ENCODE peak calls at places on chromosome 22, in nine cellular contexts. One of them, this sample, is unnamed.

GRCh38 chr22:47605441-47605840 is 843.0 kb downstream of the TBC1D22A start:
- DNase-seq in HCT116: no peak
- DNase-seq in fibroblast of mammary gland: no peak
- DNase-seq in AG10803: no peak
- DNase-seq in mucosa of descending colon: no peak
- DNase-seq in lower lobe of right lung: no peak
- DNase-seq in Panc1: no peak
- DNase-seq in ovary: no peak
- DNase-seq in retinal pigment epithelial cell: no peak
- DNase-seq in this sample: no peak

GRCh38 chr22:23984430-23984829 is 4.5 kb downstream of the GSTT2 start:
- DNase-seq in Panc1: no peak
- DNase-seq in ovary: peak
- DNase-seq in lower lobe of right lung: no peak
- DNase-seq in retinal pigment epithelial cell: no peak
- DNase-seq in HCT116: peak
- DNase-seq in mucosa of descending colon: peak
- DNase-seq in fibroblast of mammary gland: peak
- DNase-seq in AG10803: no peak
- DNase-seq in this sample: peak

GRCh38 chr22:27198518-27199035 is 541.2 kb downstream of the MIAT start:
- DNase-seq in retinal pigment epithelial cell: no peak
- DNase-seq in mucosa of descending colon: no peak
- DNase-seq in AG10803: no peak
- DNase-seq in Panc1: no peak
- DNase-seq in ovary: no peak
- DNase-seq in lower lobe of right lung: no peak
- DNase-seq in HCT116: no peak
- DNase-seq in fibroblast of mammary gland: no peak
- DNase-seq in this sample: no peak

GRCh38 chr22:17258015-17258827 is 39.0 kb upstream of the ADA2 start:
- DNase-seq in AG10803: peak
- DNase-seq in ovary: peak
- DNase-seq in lower lobe of right lung: peak
- DNase-seq in mucosa of descending colon: peak
- DNase-seq in fibroblast of mammary gland: no peak
- DNase-seq in retinal pigment epithelial cell: no peak
- DNase-seq in HCT116: no peak
- DNase-seq in Panc1: no peak
- DNase-seq in this sample: peak

GRCh38 chr22:38706101-38706884 is 549 bp downstream of the GTPBP1 start:
- DNase-seq in retinal pigment epithelial cell: no peak
- DNase-seq in HCT116: no peak
- DNase-seq in AG10803: peak
- DNase-seq in lower lobe of right lung: peak
- DNase-seq in Panc1: no peak
- DNase-seq in ovary: peak
- DNase-seq in mucosa of descending colon: peak
- DNase-seq in fibroblast of mammary gland: peak
- DNase-seq in this sample: peak

GRCh38 chr22:39117585-39118191 is 20.6 kb downstream of the APOBEC3H start:
- DNase-seq in fibroblast of mammary gland: peak
- DNase-seq in Panc1: peak
- DNase-seq in lower lobe of right lung: no peak
- DNase-seq in AG10803: peak
- DNase-seq in HCT116: peak
- DNase-seq in mucosa of descending colon: peak
- DNase-seq in retinal pigment epithelial cell: no peak
- DNase-seq in ovary: no peak
- DNase-seq in this sample: peak

GRCh38 chr22:38177926-38178604 is 3.6 kb downstream of the PLA2G6 start:
- DNase-seq in mucosa of descending colon: peak
- DNase-seq in Panc1: peak
- DNase-seq in fibroblast of mammary gland: peak
- DNase-seq in lower lobe of right lung: peak
- DNase-seq in ovary: peak
- DNase-seq in retinal pigment epithelial cell: peak
- DNase-seq in HCT116: peak
- DNase-seq in AG10803: peak
- DNase-seq in this sample: peak

GRCh38 chr22:28995551-28995950 is 66.1 kb downstream of the C22orf31 start:
- DNase-seq in AG10803: no peak
- DNase-seq in HCT116: no peak
- DNase-seq in ovary: no peak
- DNase-seq in mucosa of descending colon: no peak
- DNase-seq in Panc1: no peak
- DNase-seq in retinal pigment epithelial cell: no peak
- DNase-seq in lower lobe of right lung: no peak
- DNase-seq in fibroblast of mammary gland: no peak
- DNase-seq in this sample: no peak

GRCh38 chr22:17305076-17305475 is 64.2 kb upstream of the CECR2 start:
- DNase-seq in HCT116: no peak
- DNase-seq in ovary: no peak
- DNase-seq in Panc1: no peak
- DNase-seq in AG10803: no peak
- DNase-seq in retinal pigment epithelial cell: no peak
- DNase-seq in lower lobe of right lung: no peak
- DNase-seq in fibroblast of mammary gland: no peak
- DNase-seq in mucosa of descending colon: no peak
- DNase-seq in this sample: no peak

GRCh38 chr22:33023119-33023827 is 34.9 kb downstream of the SYN3 start:
- DNase-seq in Panc1: no peak
- DNase-seq in fibroblast of mammary gland: no peak
- DNase-seq in retinal pigment epithelial cell: no peak
- DNase-seq in mucosa of descending colon: no peak
- DNase-seq in lower lobe of right lung: no peak
- DNase-seq in ovary: no peak
- DNase-seq in AG10803: no peak
- DNase-seq in HCT116: no peak
- DNase-seq in this sample: no peak

GRCh38 chr22:47391169-47392053 is 629.0 kb downstream of the TBC1D22A start:
- DNase-seq in HCT116: no peak
- DNase-seq in mucosa of descending colon: no peak
- DNase-seq in fibroblast of mammary gland: no peak
- DNase-seq in lower lobe of right lung: no peak
- DNase-seq in ovary: no peak
- DNase-seq in retinal pigment epithelial cell: no peak
- DNase-seq in AG10803: no peak
- DNase-seq in Panc1: no peak
- DNase-seq in this sample: no peak

GRCh38 chr22:23404689-23405365 is 175.3 kb downstream of the IGLL1 start:
- DNase-seq in AG10803: peak
- DNase-seq in mucosa of descending colon: no peak
- DNase-seq in retinal pigment epithelial cell: no peak
- DNase-seq in Panc1: no peak
- DNase-seq in lower lobe of right lung: no peak
- DNase-seq in HCT116: no peak
- DNase-seq in fibroblast of mammary gland: peak
- DNase-seq in ovary: peak
- DNase-seq in this sample: peak

GRCh38 chr22:40665312-40665711 is 14.0 kb upstream of the MCHR1 start:
- DNase-seq in HCT116: no peak
- DNase-seq in mucosa of descending colon: no peak
- DNase-seq in Panc1: no peak
- DNase-seq in fibroblast of mammary gland: peak
- DNase-seq in ovary: peak
- DNase-seq in retinal pigment epithelial cell: no peak
- DNase-seq in AG10803: peak
- DNase-seq in lower lobe of right lung: no peak
- DNase-seq in this sample: no peak

GRCh38 chr22:49026476-49027121 is 801.1 kb downstream of the BRD1 start:
- DNase-seq in ovary: no peak
- DNase-seq in lower lobe of right lung: peak
- DNase-seq in fibroblast of mammary gland: no peak
- DNase-seq in mucosa of descending colon: no peak
- DNase-seq in AG10803: no peak
- DNase-seq in Panc1: no peak
- DNase-seq in retinal pigment epithelial cell: no peak
- DNase-seq in HCT116: no peak
- DNase-seq in this sample: no peak
- TF ChIP-seq CTCF in ovary: no peak
- TF ChIP-seq CTCF in lower lobe of right lung: peak
- TF ChIP-seq CTCF in fibroblast of mammary gland: no peak
- TF ChIP-seq CTCF in mucosa of descending colon: no peak
- TF ChIP-seq CTCF in AG10803: no peak
- TF ChIP-seq CTCF in Panc1: no peak
- TF ChIP-seq CTCF in retinal pigment epithelial cell: no peak
- TF ChIP-seq CTCF in HCT116: peak
- TF ChIP-seq CTCF in this sample: no peak

DNA sequence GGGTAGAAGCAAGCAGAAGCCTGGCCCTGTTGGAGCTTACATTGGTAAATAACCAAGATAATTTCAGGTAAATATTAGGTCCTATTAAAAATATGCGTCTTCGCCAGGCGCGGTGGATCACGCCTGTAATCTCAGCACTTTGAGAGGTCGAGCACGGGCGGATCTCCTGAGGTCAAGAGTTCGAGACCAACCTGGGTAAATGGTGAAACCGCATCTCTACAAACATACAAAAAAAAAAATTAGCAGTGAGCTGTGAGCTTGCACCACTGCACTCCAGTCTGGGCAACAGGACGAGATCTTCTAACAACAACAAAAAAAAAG is 529 bp upstream of the SULT4A1 start:
- DNase-seq in Panc1: no peak
- DNase-seq in AG10803: no peak
- DNase-seq in ovary: no peak
- DNase-seq in lower lobe of right lung: no peak
- DNase-seq in retinal pigment epithelial cell: no peak
- DNase-seq in mucosa of descending colon: no peak
- DNase-seq in fibroblast of mammary gland: no peak
- DNase-seq in HCT116: no peak
- DNase-seq in this sample: no peak
- H3K4me3 ChIP-seq in Panc1: peak
- H3K4me3 ChIP-seq in AG10803: no peak
- H3K4me3 ChIP-seq in ovary: no peak
- H3K4me3 ChIP-seq in lower lobe of right lung: no peak
- H3K4me3 ChIP-seq in retinal pigment epithelial cell: peak
- H3K4me3 ChIP-seq in mucosa of descending colon: no peak
- H3K4me3 ChIP-seq in fibroblast of mammary gland: no peak
- H3K4me3 ChIP-seq in HCT116: peak
- H3K4me3 ChIP-seq in this sample: peak

DNA sequence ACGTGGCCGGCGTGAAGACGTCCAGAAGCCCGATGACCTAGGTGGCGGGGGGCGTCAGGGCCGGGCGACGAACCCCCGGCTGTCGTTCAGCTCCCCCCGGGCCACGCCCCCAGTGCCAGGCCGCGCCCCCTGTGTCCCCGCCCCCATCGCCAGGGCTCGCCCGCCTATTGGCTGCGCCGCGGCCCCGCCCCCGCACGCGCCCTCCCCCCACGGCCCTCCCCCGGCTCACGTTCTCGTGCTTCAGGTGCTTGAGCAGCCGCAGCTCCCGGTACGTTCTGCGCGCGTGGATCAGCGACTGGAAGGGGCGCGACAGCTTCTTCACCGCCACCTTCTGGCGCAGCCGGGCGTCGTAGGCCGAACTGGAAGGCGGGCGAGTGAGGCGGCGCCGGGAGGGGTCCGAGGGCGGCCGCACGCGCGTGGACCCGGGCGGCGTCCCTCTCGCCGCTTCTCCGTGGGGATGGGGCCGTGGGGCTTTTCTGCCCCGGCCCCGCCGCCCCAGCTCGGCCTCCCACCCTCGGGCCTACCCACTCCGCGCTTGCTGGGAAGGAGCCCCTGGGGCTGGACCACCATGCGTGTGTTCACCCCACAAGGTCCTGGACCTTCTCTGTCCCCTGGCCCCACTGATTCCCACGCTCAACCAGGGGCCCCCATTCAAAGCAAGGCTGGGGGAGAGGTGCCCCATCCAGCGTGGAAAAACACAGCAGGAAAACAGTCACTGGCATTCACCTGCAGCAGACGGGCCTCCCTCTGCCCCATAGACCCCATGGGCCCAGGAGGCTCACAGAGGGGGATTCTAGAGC is 2.4 kb downstream of the MAPK11 start:
- DNase-seq in lower lobe of right lung: peak
- DNase-seq in ovary: peak
- DNase-seq in retinal pigment epithelial cell: no peak
- DNase-seq in AG10803: peak
- DNase-seq in mucosa of descending colon: peak
- DNase-seq in fibroblast of mammary gland: peak
- DNase-seq in Panc1: no peak
- DNase-seq in HCT116: no peak
- DNase-seq in this sample: peak
- TF ChIP-seq CTCF in lower lobe of right lung: peak
- TF ChIP-seq CTCF in ovary: no peak
- TF ChIP-seq CTCF in retinal pigment epithelial cell: peak
- TF ChIP-seq CTCF in AG10803: peak
- TF ChIP-seq CTCF in mucosa of descending colon: no peak
- TF ChIP-seq CTCF in fibroblast of mammary gland: no peak
- TF ChIP-seq CTCF in Panc1: no peak
- TF ChIP-seq CTCF in HCT116: no peak
- TF ChIP-seq CTCF in this sample: peak

GRCh38 chr22:42970029-42970428 is 44.9 kb downstream of the PACSIN2 start:
- DNase-seq in fibroblast of mammary gland: no peak
- DNase-seq in AG10803: no peak
- DNase-seq in retinal pigment epithelial cell: no peak
- DNase-seq in mucosa of descending colon: no peak
- DNase-seq in ovary: no peak
- DNase-seq in HCT116: no peak
- DNase-seq in lower lobe of right lung: no peak
- DNase-seq in Panc1: no peak
- DNase-seq in this sample: no peak

GRCh38 chr22:42967005-42967404 is 47.9 kb downstream of the PACSIN2 start:
- DNase-seq in Panc1: no peak
- DNase-seq in retinal pigment epithelial cell: no peak
- DNase-seq in fibroblast of mammary gland: no peak
- DNase-seq in AG10803: no peak
- DNase-seq in mucosa of descending colon: no peak
- DNase-seq in ovary: no peak
- DNase-seq in HCT116: no peak
- DNase-seq in lower lobe of right lung: no peak
- DNase-seq in this sample: no peak

GRCh38 chr22:42966389-42966998 is 48.5 kb downstream of the PACSIN2 start:
- DNase-seq in mucosa of descending colon: no peak
- DNase-seq in AG10803: peak
- DNase-seq in lower lobe of right lung: no peak
- DNase-seq in HCT116: no peak
- DNase-seq in fibroblast of mammary gland: peak
- DNase-seq in retinal pigment epithelial cell: no peak
- DNase-seq in ovary: no peak
- DNase-seq in Panc1: no peak
- DNase-seq in this sample: no peak

GRCh38 chr22:42967933-42968332 is 47.0 kb downstream of the PACSIN2 start:
- DNase-seq in fibroblast of mammary gland: peak
- DNase-seq in ovary: no peak
- DNase-seq in mucosa of descending colon: no peak
- DNase-seq in HCT116: no peak
- DNase-seq in Panc1: no peak
- DNase-seq in retinal pigment epithelial cell: no peak
- DNase-seq in lower lobe of right lung: peak
- DNase-seq in AG10803: peak
- DNase-seq in this sample: no peak

GRCh38 chr22:42969348-42969975 is 45.5 kb downstream of the PACSIN2 start:
- DNase-seq in retinal pigment epithelial cell: no peak
- DNase-seq in AG10803: peak
- DNase-seq in fibroblast of mammary gland: peak
- DNase-seq in ovary: no peak
- DNase-seq in mucosa of descending colon: no peak
- DNase-seq in HCT116: no peak
- DNase-seq in Panc1: no peak
- DNase-seq in lower lobe of right lung: no peak
- DNase-seq in this sample: peak
- H3K4me3 ChIP-seq in retinal pigment epithelial cell: no peak
- H3K4me3 ChIP-seq in AG10803: no peak
- H3K4me3 ChIP-seq in fibroblast of mammary gland: no peak
- H3K4me3 ChIP-seq in ovary: no peak
- H3K4me3 ChIP-seq in mucosa of descending colon: no peak
- H3K4me3 ChIP-seq in HCT116: no peak
- H3K4me3 ChIP-seq in Panc1: no peak
- H3K4me3 ChIP-seq in lower lobe of right lung: no peak
- H3K4me3 ChIP-seq in this sample: no peak

GRCh38 chr22:42959472-42960145 is 55.3 kb downstream of the PACSIN2 start:
- DNase-seq in HCT116: no peak
- DNase-seq in fibroblast of mammary gland: peak
- DNase-seq in mucosa of descending colon: peak
- DNase-seq in AG10803: peak
- DNase-seq in lower lobe of right lung: no peak
- DNase-seq in retinal pigment epithelial cell: peak
- DNase-seq in Panc1: peak
- DNase-seq in ovary: no peak
- DNase-seq in this sample: peak
- TF ChIP-seq CTCF in HCT116: no peak
- TF ChIP-seq CTCF in fibroblast of mammary gland: no peak
- TF ChIP-seq CTCF in mucosa of descending colon: no peak
- TF ChIP-seq CTCF in AG10803: no peak
- TF ChIP-seq CTCF in lower lobe of right lung: no peak
- TF ChIP-seq CTCF in retinal pigment epithelial cell: no peak
- TF ChIP-seq CTCF in Panc1: no peak
- TF ChIP-seq CTCF in ovary: no peak
- TF ChIP-seq CTCF in this sample: no peak